ENCODE peak calls at places on chromosomes 4 and X, in eight cellular contexts. One of them, this sample, is unnamed.

GRCh38 chr4:88900432-88900831 is 156.6 kb downstream of the FAM13A start:
- DNase-seq in sigmoid colon: no peak
- DNase-seq in bronchial epithelial cell: peak
- DNase-seq in psoas muscle: no peak
- DNase-seq in upper lobe of right lung: no peak
- DNase-seq in AG04450: peak
- DNase-seq in IMR-90: peak
- DNase-seq in fibroblast of mammary gland: peak
- DNase-seq in this sample: peak

GRCh38 chr4:109795059-109795458 is 6.7 kb downstream of the CFI start:
- DNase-seq in sigmoid colon: no peak
- DNase-seq in bronchial epithelial cell: no peak
- DNase-seq in psoas muscle: no peak
- DNase-seq in upper lobe of right lung: no peak
- DNase-seq in AG04450: no peak
- DNase-seq in IMR-90: no peak
- DNase-seq in fibroblast of mammary gland: no peak
- DNase-seq in this sample: no peak

GRCh38 chr4:1207603-1208265 is 35.4 kb upstream of the SPON2 start:
- DNase-seq in sigmoid colon: peak
- DNase-seq in bronchial epithelial cell: no peak
- DNase-seq in psoas muscle: peak
- DNase-seq in upper lobe of right lung: peak
- DNase-seq in AG04450: peak
- DNase-seq in IMR-90: peak
- DNase-seq in fibroblast of mammary gland: peak
- DNase-seq in this sample: no peak

GRCh38 chrX:103520391-103520790 is 1.1 kb upstream of the RAB40A start:
- DNase-seq in sigmoid colon: no peak
- DNase-seq in bronchial epithelial cell: no peak
- DNase-seq in psoas muscle: no peak
- DNase-seq in upper lobe of right lung: no peak
- DNase-seq in AG04450: peak
- DNase-seq in IMR-90: peak
- DNase-seq in fibroblast of mammary gland: peak
- DNase-seq in this sample: no peak

GRCh38 chr4:6912412-6912811 is 2.8 kb downstream of the TBC1D14 start:
- DNase-seq in sigmoid colon: peak
- DNase-seq in bronchial epithelial cell: no peak
- DNase-seq in psoas muscle: peak
- DNase-seq in upper lobe of right lung: no peak
- DNase-seq in AG04450: no peak
- DNase-seq in IMR-90: no peak
- DNase-seq in fibroblast of mammary gland: no peak
- DNase-seq in this sample: no peak

GRCh38 chr4:1871471-1872021 is 353 bp downstream of the NSD2 start:
- DNase-seq in sigmoid colon: peak
- DNase-seq in bronchial epithelial cell: no peak
- DNase-seq in psoas muscle: peak
- DNase-seq in upper lobe of right lung: peak
- DNase-seq in AG04450: no peak
- DNase-seq in IMR-90: no peak
- DNase-seq in fibroblast of mammary gland: no peak
- DNase-seq in this sample: no peak

GRCh38 chr4:99087887-99088484 is 602 bp downstream of the ADH5 start:
- DNase-seq in sigmoid colon: peak
- DNase-seq in bronchial epithelial cell: peak
- DNase-seq in psoas muscle: peak
- DNase-seq in upper lobe of right lung: peak
- DNase-seq in AG04450: peak
- DNase-seq in IMR-90: peak
- DNase-seq in fibroblast of mammary gland: peak
- DNase-seq in this sample: peak

GRCh38 chrX:38649227-38649626 is 87.9 kb downstream of the TSPAN7 start:
- DNase-seq in sigmoid colon: no peak
- DNase-seq in bronchial epithelial cell: no peak
- DNase-seq in psoas muscle: no peak
- DNase-seq in upper lobe of right lung: no peak
- DNase-seq in AG04450: no peak
- DNase-seq in IMR-90: no peak
- DNase-seq in fibroblast of mammary gland: no peak
- DNase-seq in this sample: no peak

GRCh38 chr4:76654796-76655195 is 219.8 kb downstream of the SHROOM3 start:
- DNase-seq in sigmoid colon: no peak
- DNase-seq in bronchial epithelial cell: no peak
- DNase-seq in psoas muscle: no peak
- DNase-seq in upper lobe of right lung: no peak
- DNase-seq in AG04450: no peak
- DNase-seq in IMR-90: peak
- DNase-seq in fibroblast of mammary gland: no peak
- DNase-seq in this sample: no peak

GRCh38 chrX:141469469-141469868 is 115.1 kb downstream of the SPANXA1 start:
- DNase-seq in sigmoid colon: no peak
- DNase-seq in bronchial epithelial cell: peak
- DNase-seq in psoas muscle: no peak
- DNase-seq in upper lobe of right lung: no peak
- DNase-seq in AG04450: no peak
- DNase-seq in IMR-90: peak
- DNase-seq in fibroblast of mammary gland: peak
- DNase-seq in this sample: peak

GRCh38 chr4:76997454-76997853 is 47.9 kb downstream of the SEPTIN11 start:
- DNase-seq in sigmoid colon: no peak
- DNase-seq in bronchial epithelial cell: no peak
- DNase-seq in psoas muscle: no peak
- DNase-seq in upper lobe of right lung: no peak
- DNase-seq in AG04450: no peak
- DNase-seq in IMR-90: no peak
- DNase-seq in fibroblast of mammary gland: no peak
- DNase-seq in this sample: no peak

GRCh38 chrX:114165537-114165936 is 418.3 kb upstream of the HTR2C start:
- DNase-seq in sigmoid colon: no peak
- DNase-seq in bronchial epithelial cell: no peak
- DNase-seq in psoas muscle: no peak
- DNase-seq in upper lobe of right lung: no peak
- DNase-seq in AG04450: no peak
- DNase-seq in IMR-90: no peak
- DNase-seq in fibroblast of mammary gland: no peak
- DNase-seq in this sample: no peak

GRCh38 chrX:102651968-102652744 is 873 bp downstream of the GPRASP1 start:
- DNase-seq in sigmoid colon: peak
- DNase-seq in bronchial epithelial cell: peak
- DNase-seq in psoas muscle: peak
- DNase-seq in upper lobe of right lung: no peak
- DNase-seq in AG04450: no peak
- DNase-seq in IMR-90: peak
- DNase-seq in fibroblast of mammary gland: peak
- DNase-seq in this sample: peak

GRCh38 chr4:185215261-185215660 is 5.9 kb downstream of the SNX25 start:
- DNase-seq in sigmoid colon: no peak
- DNase-seq in bronchial epithelial cell: no peak
- DNase-seq in psoas muscle: no peak
- DNase-seq in upper lobe of right lung: no peak
- DNase-seq in AG04450: no peak
- DNase-seq in IMR-90: peak
- DNase-seq in fibroblast of mammary gland: no peak
- DNase-seq in this sample: no peak

GRCh38 chrX:33465137-33465536 is 253.8 kb upstream of the DMD start:
- DNase-seq in sigmoid colon: no peak
- DNase-seq in bronchial epithelial cell: no peak
- DNase-seq in psoas muscle: no peak
- DNase-seq in upper lobe of right lung: no peak
- DNase-seq in AG04450: no peak
- DNase-seq in IMR-90: no peak
- DNase-seq in fibroblast of mammary gland: peak
- DNase-seq in this sample: no peak

GRCh38 chr4:97496298-97496873 is 646.9 kb downstream of the STPG2 start:
- DNase-seq in sigmoid colon: no peak
- DNase-seq in bronchial epithelial cell: peak
- DNase-seq in psoas muscle: no peak
- DNase-seq in upper lobe of right lung: no peak
- DNase-seq in AG04450: no peak
- DNase-seq in IMR-90: no peak
- DNase-seq in fibroblast of mammary gland: no peak
- DNase-seq in this sample: peak

GRCh38 chrX:154486052-154486395 is 391 bp downstream of the UBL4A start:
- DNase-seq in sigmoid colon: peak
- DNase-seq in bronchial epithelial cell: no peak
- DNase-seq in psoas muscle: peak
- DNase-seq in upper lobe of right lung: peak
- DNase-seq in AG04450: no peak
- DNase-seq in IMR-90: no peak
- DNase-seq in fibroblast of mammary gland: no peak
- DNase-seq in this sample: peak

GRCh38 chr4:80189581-80189955 is 7.7 kb upstream of the PRDM8 start:
- DNase-seq in sigmoid colon: no peak
- DNase-seq in bronchial epithelial cell: no peak
- DNase-seq in psoas muscle: no peak
- DNase-seq in upper lobe of right lung: no peak
- DNase-seq in AG04450: no peak
- DNase-seq in IMR-90: no peak
- DNase-seq in fibroblast of mammary gland: no peak
- DNase-seq in this sample: no peak
- H3K4me3 ChIP-seq in sigmoid colon: no peak
- H3K4me3 ChIP-seq in bronchial epithelial cell: no peak
- H3K4me3 ChIP-seq in psoas muscle: no peak
- H3K4me3 ChIP-seq in upper lobe of right lung: peak
- H3K4me3 ChIP-seq in AG04450: peak
- H3K4me3 ChIP-seq in IMR-90: peak
- H3K4me3 ChIP-seq in fibroblast of mammary gland: no peak
- H3K4me3 ChIP-seq in this sample: no peak

GRCh38 chrX:88660836-88661235 is 86.2 kb upstream of the CPXCR1 start:
- DNase-seq in sigmoid colon: no peak
- DNase-seq in bronchial epithelial cell: no peak
- DNase-seq in psoas muscle: no peak
- DNase-seq in upper lobe of right lung: no peak
- DNase-seq in AG04450: no peak
- DNase-seq in IMR-90: no peak
- DNase-seq in fibroblast of mammary gland: no peak
- DNase-seq in this sample: no peak
- H3K4me3 ChIP-seq in sigmoid colon: no peak
- H3K4me3 ChIP-seq in bronchial epithelial cell: no peak
- H3K4me3 ChIP-seq in psoas muscle: no peak
- H3K4me3 ChIP-seq in upper lobe of right lung: no peak
- H3K4me3 ChIP-seq in AG04450: no peak
- H3K4me3 ChIP-seq in IMR-90: no peak
- H3K4me3 ChIP-seq in fibroblast of mammary gland: no peak
- H3K4me3 ChIP-seq in this sample: no peak

GRCh38 chr4:173330590-173330989 is 3.6 kb downstream of the HMGB2 start:
- DNase-seq in sigmoid colon: no peak
- DNase-seq in bronchial epithelial cell: no peak
- DNase-seq in psoas muscle: no peak
- DNase-seq in upper lobe of right lung: no peak
- DNase-seq in AG04450: no peak
- DNase-seq in IMR-90: no peak
- DNase-seq in fibroblast of mammary gland: no peak
- DNase-seq in this sample: no peak
- H3K4me3 ChIP-seq in sigmoid colon: no peak
- H3K4me3 ChIP-seq in bronchial epithelial cell: no peak
- H3K4me3 ChIP-seq in psoas muscle: no peak
- H3K4me3 ChIP-seq in upper lobe of right lung: no peak
- H3K4me3 ChIP-seq in AG04450: no peak
- H3K4me3 ChIP-seq in IMR-90: no peak
- H3K4me3 ChIP-seq in fibroblast of mammary gland: no peak
- H3K4me3 ChIP-seq in this sample: no peak

DNA sequence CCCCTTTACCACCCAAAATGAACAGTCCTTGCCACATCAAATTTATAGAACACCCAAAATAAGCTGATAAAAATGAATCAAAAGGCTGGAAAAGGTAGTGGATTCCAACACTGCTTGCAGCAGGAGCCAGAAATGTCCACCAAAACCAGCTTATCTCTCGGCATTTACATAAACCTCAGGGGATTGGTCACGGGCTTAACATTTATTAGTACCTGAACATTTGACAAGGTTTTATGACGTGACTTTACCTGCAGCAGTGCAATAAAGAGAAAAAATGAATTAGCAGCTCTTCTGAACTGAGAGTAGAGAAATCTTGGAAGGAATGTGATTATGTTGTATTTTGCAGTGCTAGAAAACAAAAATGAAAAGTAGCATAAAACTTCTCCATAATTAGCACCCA is 31.5 kb downstream of the ATP8A1 start:
- DNase-seq in sigmoid colon: no peak
- DNase-seq in bronchial epithelial cell: no peak
- DNase-seq in psoas muscle: no peak
- DNase-seq in upper lobe of right lung: no peak
- DNase-seq in AG04450: no peak
- DNase-seq in IMR-90: no peak
- DNase-seq in fibroblast of mammary gland: no peak
- DNase-seq in this sample: no peak
- H3K4me3 ChIP-seq in sigmoid colon: no peak
- H3K4me3 ChIP-seq in bronchial epithelial cell: no peak
- H3K4me3 ChIP-seq in psoas muscle: no peak
- H3K4me3 ChIP-seq in upper lobe of right lung: no peak
- H3K4me3 ChIP-seq in AG04450: no peak
- H3K4me3 ChIP-seq in IMR-90: no peak
- H3K4me3 ChIP-seq in fibroblast of mammary gland: no peak
- H3K4me3 ChIP-seq in this sample: no peak

GRCh38 chr4:112726041-112726440 is 89.1 kb downstream of the LARP7 start:
- DNase-seq in sigmoid colon: no peak
- DNase-seq in bronchial epithelial cell: peak
- DNase-seq in psoas muscle: no peak
- DNase-seq in upper lobe of right lung: no peak
- DNase-seq in AG04450: no peak
- DNase-seq in IMR-90: no peak
- DNase-seq in fibroblast of mammary gland: no peak
- DNase-seq in this sample: peak
- H3K4me3 ChIP-seq in sigmoid colon: no peak
- H3K4me3 ChIP-seq in bronchial epithelial cell: no peak
- H3K4me3 ChIP-seq in psoas muscle: peak
- H3K4me3 ChIP-seq in upper lobe of right lung: no peak
- H3K4me3 ChIP-seq in AG04450: no peak
- H3K4me3 ChIP-seq in IMR-90: no peak
- H3K4me3 ChIP-seq in fibroblast of mammary gland: no peak
- H3K4me3 ChIP-seq in this sample: no peak

This sample was measured in epithelial cell of esophagus.